ENCODE peak calls at places on chromosomes 5 and 9, in ten cellular contexts. L is germinal center, X is right cardiac atrium, C is RCC 7860, N is G401, I is KBM-7, G is activated T-cell treated with anti-CD3 and anti-CD28 coated beads for 4 hours, P is SJSA1, R is ACHN, K is NCI-H2081. J is an unnamed sample.

GRCh38 chr9:137194388-137194787 is 5.9 kb downstream of the SSNA1 start:
- DNase-seq in R (no peak), N (no peak), I (no peak), K (no peak), L (no peak), G (no peak), C (peak), X (no peak), P (no peak), J (no peak)

GRCh38 chr9:130770093-130770492 is 65.0 kb upstream of the ABL1 start:
- DNase-seq in P (no peak), L (no peak), X (no peak), C (no peak), N (no peak), K (no peak), R (no peak), G (no peak), I (no peak), J (no peak)

GRCh38 chr9:125262217-125262991 is 778 bp downstream of the GAPVD1 start:
- DNase-seq in R (peak), L (no peak), I (peak), C (no peak), P (no peak), X (no peak), K (no peak), G (no peak), N (peak), J (no peak)

GRCh38 chr5:53730938-53731337 is 170.5 kb downstream of the NDUFS4 start:
- DNase-seq in X (peak), C (no peak), G (no peak), L (no peak), I (peak), R (no peak), N (no peak), P (no peak), K (no peak), J (no peak)

GRCh38 chr9:105138306-105138801 is 106.1 kb upstream of the SLC44A1 start:
- DNase-seq in X (peak), C (no peak), K (no peak), G (no peak), R (no peak), I (no peak), P (no peak), L (no peak), N (no peak), J (no peak)

GRCh38 chr9:4581861-4582565 is 80.1 kb upstream of the PLPP6 start:
- DNase-seq in G (no peak), X (peak), C (no peak), I (no peak), N (no peak), K (no peak), R (no peak), P (no peak), L (no peak), J (no peak)

GRCh38 chr5:6442333-6442732 is 6.3 kb upstream of the UBE2QL1 start:
- DNase-seq in R (no peak), I (no peak), K (no peak), X (no peak), G (no peak), L (no peak), P (no peak), N (no peak), C (no peak), J (no peak)

GRCh38 chr5:159003045-159004030 is 96.4 kb downstream of the EBF1 start:
- DNase-seq in L (no peak), G (no peak), R (no peak), N (no peak), I (peak), C (no peak), K (peak), X (no peak), P (peak), J (no peak)

GRCh38 chr9:9970514-9970913 is 642.3 kb downstream of the PTPRD start:
- DNase-seq in G (no peak), I (no peak), C (no peak), N (no peak), K (no peak), X (no peak), L (no peak), R (no peak), P (no peak), J (no peak)

GRCh38 chr5:134223406-134224251 is 2.2 kb downstream of the PPP2CA start:
- DNase-seq in C (no peak), R (no peak), L (no peak), P (no peak), X (no peak), K (no peak), N (no peak), I (peak), G (no peak), J (no peak)

GRCh38 chr5:129899454-129899853 is 4.8 kb upstream of the CHSY3 start:
- DNase-seq in R (peak), X (no peak), I (no peak), K (no peak), G (no peak), P (no peak), L (no peak), C (no peak), N (no peak), J (no peak)

J was measured in activated naive CD4-positive, alpha-beta T cell.